ENCODE peak calls at places on chromosomes 11 and 22, in six cellular contexts. O is neural progenitor cell; H is SJCRH30; G is SJSA1; Y is CD4-positive, alpha-beta memory T cell; U is kidney. F is an unnamed sample.
A peak's percentile ranks its signal among the peaks of the same experiment; 100 is the strongest.

GRCh38 chr11:8290122-8290810 is 26.6 kb upstream of the LMO1 start:
- DNase-seq in O (peak; percentile 2), H (no peak), G (no peak), Y (no peak), U (no peak), F (peak; percentile 68)

GRCh38 chr11:129840236-129840635 is 24.6 kb downstream of the TMEM45B start:
- DNase-seq in O (no peak), H (no peak), G (no peak), Y (no peak), U (no peak), F (no peak)

GRCh38 chr11:22337571-22338464 is at the start of gene SLC17A6:
- DNase-seq in O (peak; percentile 90), H (peak; percentile 61), G (peak; percentile 1), Y (no peak), U (no peak), F (no peak)

GRCh38 chr11:131895865-131896264 is 525.5 kb downstream of the NTM start:
- DNase-seq in O (no peak), H (no peak), G (no peak), Y (no peak), U (no peak), F (no peak)

GRCh38 chr11:59206635-59207034 is 6.1 kb downstream of the MPEG1 start:
- DNase-seq in O (peak; percentile 66), H (peak; percentile 27), G (no peak), Y (no peak), U (no peak), F (peak; percentile 39)

GRCh38 chr11:62680825-62681240 is 2.0 kb upstream of the UBXN1 start:
- DNase-seq in O (peak; percentile 51), H (peak; percentile 68), G (peak; percentile 54), Y (peak; percentile 45), U (no peak), F (peak; percentile 68)

GRCh38 chr22:25069758-25070461 is 117.4 kb downstream of the KIAA1671 start:
- DNase-seq in O (no peak), H (peak; percentile 29), G (no peak), Y (no peak), U (no peak), F (peak; percentile 16)

GRCh38 chr22:37316875-37317371 is 34.6 kb downstream of the CYTH4 start:
- DNase-seq in O (peak; percentile 94), H (peak; percentile 64), G (peak; percentile 75), Y (peak; percentile 69), U (peak; percentile 88), F (peak; percentile 85)

GRCh38 chr22:36364255-36365019 is 23.3 kb downstream of the MYH9 start:
- DNase-seq in O (no peak), H (no peak), G (peak; percentile 87), Y (no peak), U (peak; percentile 59), F (no peak)

GRCh38 chr11:78228467-78228866 is 39.7 kb downstream of the USP35 start:
- DNase-seq in O (peak; percentile 69), H (peak; percentile 47), G (peak; percentile 3), Y (peak; percentile 9), U (no peak), F (peak; percentile 37)

GRCh38 chr11:116576523-116576922 is 196.3 kb downstream of the BUD13 start:
- DNase-seq in O (no peak), H (no peak), G (no peak), Y (no peak), U (peak; percentile 4), F (no peak)

GRCh38 chr11:83736689-83737088 is 450.5 kb upstream of the CCDC90B start:
- DNase-seq in O (no peak), H (no peak), G (no peak), Y (no peak), U (no peak), F (no peak)

GRCh38 chr22:36612458-36612857 is 83.5 kb upstream of the EIF3D start:
- DNase-seq in O (no peak), H (no peak), G (no peak), Y (no peak), U (no peak), F (no peak)

GRCh38 chr11:40314327-40314726 is 1145.1 kb downstream of the LRRC4C start:
- DNase-seq in O (no peak), H (no peak), G (no peak), Y (no peak), U (no peak), F (no peak)

GRCh38 chr11:44509291-44509690 is 56.2 kb upstream of the CD82 start:
- DNase-seq in O (peak; percentile 76), H (peak; percentile 84), G (no peak), Y (no peak), U (no peak), F (peak; percentile 47)

GRCh38 chr22:45009881-45010531 is at the start of gene PHF21B:
- DNase-seq in O (peak; percentile 97), H (peak; percentile 71), G (peak; percentile 45), Y (no peak), U (peak; percentile 86), F (peak; percentile 90)

GRCh38 chr11:123302751-123303195 is 107.7 kb upstream of the CLMP start:
- DNase-seq in O (peak; percentile 27), H (no peak), G (no peak), Y (no peak), U (no peak), F (no peak)

GRCh38 chr11:77560605-77561004 is 29.1 kb upstream of the AQP11 start:
- DNase-seq in O (no peak), H (no peak), G (peak; percentile 11), Y (no peak), U (no peak), F (no peak)

GRCh38 chr11:90747057-90747456 is 524.2 kb upstream of the CHORDC1 start:
- DNase-seq in O (no peak), H (no peak), G (no peak), Y (no peak), U (no peak), F (no peak)

GRCh38 chr11:69437001-69437875 is 44.2 kb upstream of the LINC01488 start:
- DNase-seq in O (peak; percentile 60), H (peak; percentile 96), G (peak; percentile 94), Y (no peak), U (peak; percentile 87), F (no peak)

GRCh38 chr11:32071811-32072210 is 19.1 kb upstream of the RCN1 start:
- DNase-seq in O (peak; percentile 58), H (peak; percentile 24), G (peak; percentile 20), Y (no peak), U (no peak), F (peak; percentile 36)

GRCh38 chr11:59545179-59546020 is 34.1 kb downstream of the OR4D9 start:
- DNase-seq in O (no peak), H (no peak), G (no peak), Y (no peak), U (no peak), F (no peak)

GRCh38 chr11:129722529-129722928 is 93.1 kb upstream of the TMEM45B start:
- DNase-seq in O (no peak), H (no peak), G (no peak), Y (no peak), U (no peak), F (no peak)

GRCh38 chr11:8045839-8046238 is 35.2 kb upstream of the TUB start:
- DNase-seq in O (no peak), H (no peak), G (no peak), Y (no peak), U (no peak), F (no peak)

DNA sequence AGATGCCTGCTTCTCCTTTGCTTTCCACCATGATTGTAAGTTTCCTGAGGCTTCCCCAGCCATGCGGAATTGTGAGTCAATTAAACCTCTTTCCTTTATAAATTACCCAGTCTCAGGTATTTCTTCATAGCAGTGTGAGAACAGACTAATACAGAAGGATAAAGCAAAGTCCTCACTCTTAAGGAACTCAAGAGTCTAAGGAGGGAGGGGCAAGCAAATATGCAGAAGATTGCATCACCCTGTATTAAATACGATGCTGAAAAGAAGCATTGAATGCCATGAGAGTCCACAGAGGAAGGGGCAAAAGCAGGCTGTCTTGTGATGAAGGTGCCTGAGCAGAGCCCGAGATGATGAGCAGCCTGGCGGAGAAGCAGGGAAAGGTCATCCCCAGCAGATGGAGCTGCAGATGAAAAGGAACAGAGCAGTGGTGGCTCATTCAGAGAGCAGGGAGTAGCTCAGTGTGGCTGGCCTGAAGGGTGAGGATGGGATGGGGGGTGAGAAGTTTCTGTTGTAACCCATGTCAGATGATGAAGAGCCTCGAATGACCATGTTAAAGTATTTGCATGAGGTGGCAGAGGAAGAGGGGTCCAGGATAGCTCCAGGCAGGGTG is 6.3 kb upstream of the IZUMO1R start:
- DNase-seq in O (no peak), H (no peak), G (no peak), Y (no peak), U (no peak), F (no peak)
- H3K4me3 ChIP-seq in O (no peak overlapping the region), H (no peak overlapping the region), G (no peak overlapping the region), Y (no peak overlapping the region), U (no peak overlapping the region), F (no peak overlapping the region)

GRCh38 chr11:67287355-67288197 is 1.5 kb upstream of the ANKRD13D start:
- DNase-seq in O (no peak), H (no peak), G (peak; percentile 34), Y (peak; percentile 58), U (peak; percentile 66), F (no peak)
- H3K4me3 ChIP-seq in O (peak overlapping the region; percentile 68), H (peak overlapping the region; percentile 91), G (peak overlapping the region; percentile 72), Y (peak overlapping the region; percentile 62), U (peak overlapping the region; percentile 68), F (peak overlapping the region; percentile 78)

DNA sequence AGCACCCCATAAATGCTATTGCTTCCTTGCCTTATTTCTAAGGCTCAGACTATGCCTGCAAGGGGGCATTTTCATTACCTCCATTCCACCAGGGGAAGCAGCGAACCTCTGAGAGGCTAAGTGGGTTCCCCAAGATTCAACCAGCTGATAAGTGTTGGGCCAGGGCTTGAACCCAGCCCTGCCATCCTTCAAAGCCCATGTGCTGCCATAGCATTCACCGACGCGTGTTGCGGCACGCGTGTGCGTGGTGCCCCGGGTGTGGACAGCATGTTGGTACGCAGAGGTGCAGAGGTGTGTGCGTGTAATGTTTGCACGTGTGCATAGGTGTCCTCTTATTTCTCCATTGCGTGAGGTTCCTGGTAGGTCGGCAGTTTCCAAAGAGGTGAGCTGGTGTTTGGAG is 66.0 kb upstream of the PPARA start:
- DNase-seq in O (no peak), H (no peak), G (no peak), Y (no peak), U (peak; percentile 64), F (no peak)
- H3K4me3 ChIP-seq in O (no peak overlapping the region), H (no peak overlapping the region), G (peak overlapping the region; percentile 88), Y (no peak overlapping the region), U (peak overlapping the region; percentile 35), F (no peak overlapping the region)

GRCh38 chr11:11170352-11171084 is 182.5 kb downstream of the CSNK2A3 start:
- DNase-seq in O (no peak), H (no peak), G (no peak), Y (no peak), U (no peak), F (no peak)
- H3K4me3 ChIP-seq in O (no peak overlapping the region), H (no peak overlapping the region), G (no peak overlapping the region), Y (no peak overlapping the region), U (no peak overlapping the region), F (no peak overlapping the region)

DNA sequence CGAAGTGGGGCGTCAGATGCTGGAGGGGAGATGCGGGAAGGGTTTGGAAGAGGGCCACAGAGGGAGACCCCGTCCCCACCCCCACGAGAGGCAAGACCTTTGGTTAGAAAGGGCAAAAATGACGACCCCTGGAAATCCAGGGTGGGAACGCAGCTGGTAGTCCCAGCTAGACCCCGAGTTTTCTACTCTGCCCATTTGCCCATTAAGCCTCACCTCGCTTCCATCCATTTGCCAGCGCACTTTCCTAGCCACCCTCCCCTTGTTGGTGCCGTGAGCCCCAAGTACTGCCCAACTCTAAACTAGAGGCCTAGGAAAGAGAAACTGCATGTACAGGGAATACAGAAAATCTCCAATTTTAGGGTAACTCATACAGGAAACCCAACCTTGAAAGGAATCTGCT is 370 bp downstream of the DDX25 start:
- DNase-seq in O (no peak), H (no peak), G (no peak), Y (no peak), U (no peak), F (no peak)
- H3K4me3 ChIP-seq in O (peak overlapping the region; percentile 77), H (no peak overlapping the region), G (no peak overlapping the region), Y (no peak overlapping the region), U (peak overlapping the region; percentile 94), F (no peak overlapping the region)

F was measured in WERI-Rb-1.